ENCODE peak calls at places on chromosomes 6 and 20, in six cellular contexts. Y, X, A, V, K and E are unnamed samples.

GRCh38 chr6:79713701-79714322 is 82.7 kb downstream of the SH3BGRL2 start:
- DNase-seq in K (peak), A (peak), V (no peak), Y (peak), X (no peak), E (peak)

GRCh38 chr6:5671604-5672559 is 334.8 kb downstream of the NRN1 start:
- DNase-seq in A (no peak), Y (no peak), X (no peak), V (no peak), K (no peak), E (peak)

GRCh38 chr6:108002365-108003221 is 44.6 kb upstream of the SEC63 start:
- DNase-seq in A (no peak), K (peak), V (no peak), X (no peak), Y (peak), E (no peak)

GRCh38 chr6:138601128-138601527 is 101.8 kb upstream of the NHSL1 start:
- DNase-seq in K (no peak), A (no peak), Y (no peak), X (no peak), V (no peak), E (no peak)

GRCh38 chr6:165716886-165717285 is 53.8 kb upstream of the PDE10A start:
- DNase-seq in Y (no peak), X (no peak), V (no peak), K (no peak), A (no peak), E (no peak)

GRCh38 chr6:52045033-52045432 is 42.4 kb downstream of the PKHD1 start:
- DNase-seq in V (no peak), Y (no peak), X (no peak), K (no peak), A (no peak), E (no peak)

GRCh38 chr6:2305951-2306350 is 60.5 kb upstream of the GMDS start:
- DNase-seq in K (no peak), A (no peak), X (no peak), Y (no peak), V (no peak), E (no peak)

GRCh38 chr20:63318391-63319163 is 25.6 kb downstream of the COL20A1 start:
- DNase-seq in A (no peak), Y (no peak), K (no peak), X (peak), V (no peak), E (no peak)

GRCh38 chr6:27551607-27552006 is 78.7 kb upstream of the ZNF184 start:
- DNase-seq in K (no peak), X (no peak), A (no peak), Y (no peak), V (no peak), E (no peak)

GRCh38 chr20:44908987-44909871 is 631 bp upstream of the PABPC1L start:
- DNase-seq in V (no peak), K (no peak), Y (no peak), A (no peak), X (no peak), E (no peak)

GRCh38 chr20:24738981-24739633 is 210.0 kb upstream of the CST7 start:
- DNase-seq in X (no peak), K (no peak), V (no peak), Y (no peak), A (no peak), E (no peak)

GRCh38 chr20:33014336-33015113 is 7.0 kb downstream of the BPIFB2 start:
- DNase-seq in Y (no peak), X (no peak), A (no peak), V (no peak), K (no peak), E (no peak)

GRCh38 chr6:33192105-33192646 is at the start of gene COL11A2:
- DNase-seq in Y (no peak), A (no peak), V (no peak), K (no peak), X (no peak), E (no peak)

GRCh38 chr6:83539678-83540077 is 27.3 kb downstream of the PRSS35 start:
- DNase-seq in K (no peak), Y (no peak), A (no peak), X (no peak), V (no peak), E (no peak)

GRCh38 chr20:6626805-6627204 is 140.7 kb upstream of the BMP2 start:
- DNase-seq in V (no peak), K (no peak), Y (no peak), X (no peak), A (no peak), E (no peak)

GRCh38 chr20:59785986-59786753 is 147.3 kb downstream of the SYCP2 start:
- DNase-seq in V (no peak), X (no peak), K (no peak), Y (no peak), A (no peak), E (no peak)

GRCh38 chr6:102154176-102154575 is 760.7 kb downstream of the GRIK2 start:
- DNase-seq in V (no peak), A (no peak), Y (no peak), K (no peak), X (no peak), E (no peak)

GRCh38 chr6:168884646-168885086 is 369.0 kb downstream of the THBS2 start:
- DNase-seq in K (peak), A (no peak), Y (peak), X (peak), V (peak), E (no peak)

GRCh38 chr6:25215881-25216280 is 63.3 kb upstream of the CARMIL1 start:
- DNase-seq in K (no peak), Y (no peak), A (no peak), X (no peak), V (no peak), E (no peak)

GRCh38 chr6:13284646-13285045 is 43.7 kb downstream of the TBC1D7 start:
- DNase-seq in X (no peak), A (no peak), Y (no peak), V (no peak), K (no peak), E (no peak)

GRCh38 chr6:151440930-151441329 is 11.0 kb downstream of the RMND1 start:
- DNase-seq in V (no peak), Y (no peak), A (no peak), X (no peak), K (no peak), E (no peak)

GRCh38 chr20:47253860-47254259 is 102.6 kb downstream of the ZMYND8 start:
- DNase-seq in Y (no peak), V (no peak), X (no peak), A (no peak), K (no peak), E (no peak)

GRCh38 chr6:139520321-139520768 is 145.9 kb upstream of the CITED2 start:
- DNase-seq in V (no peak), Y (no peak), A (no peak), X (no peak), K (no peak), E (no peak)

GRCh38 chr6:7283676-7284075 is 29.3 kb downstream of the SSR1 start:
- DNase-seq in K (no peak), X (no peak), A (no peak), V (no peak), Y (no peak), E (no peak)

GRCh38 chr6:63537126-63537958 is 34.9 kb upstream of the LOC128125822 start:
- DNase-seq in A (no peak), V (no peak), X (no peak), K (no peak), Y (peak), E (no peak)

GRCh38 chr6:73528897-73529296 is 8.1 kb upstream of the EEF1A1 start:
- DNase-seq in K (no peak), Y (no peak), V (no peak), A (no peak), X (no peak), E (no peak)

GRCh38 chr20:6094038-6094437 is 28.8 kb downstream of the FERMT1 start:
- DNase-seq in Y (no peak), V (no peak), A (no peak), K (no peak), X (no peak), E (no peak)

GRCh38 chr6:157224957-157225574 is 98.3 kb downstream of the TMEM242 start:
- DNase-seq in X (peak), K (no peak), Y (no peak), A (no peak), V (no peak), E (no peak)

GRCh38 chr20:53751394-53752368 is 158.0 kb upstream of the ZNF217 start:
- DNase-seq in V (no peak), A (no peak), K (no peak), X (no peak), Y (peak), E (no peak)

GRCh38 chr6:46501136-46502089 is 10.2 kb upstream of the RCAN2 start:
- DNase-seq in A (peak), K (no peak), X (no peak), Y (no peak), V (no peak), E (no peak)

GRCh38 chr6:156617376-156617775 is 159.8 kb upstream of the ARID1B start:
- DNase-seq in K (peak), Y (peak), V (no peak), A (no peak), X (no peak), E (no peak)